ENCODE peak calls at places on chromosomes 16 and 17, in six cellular contexts. Y, D, V, P, A and Q are unnamed samples.

GRCh38 chr16:89094252-89094901 is 725 bp downstream of the ACSF3 start:
- DNase-seq in Y (no peak), D (no peak), V (peak; percentile 35), P (no peak), A (no peak), Q (peak; percentile 68)

GRCh38 chr17:64154321-64155089 is 24.6 kb upstream of the ERN1 start:
- DNase-seq in Y (no peak), D (no peak), V (no peak), P (no peak), A (no peak), Q (peak; percentile 73)

GRCh38 chr16:4463522-4464163 is 10.8 kb downstream of the NMRAL1 start:
- DNase-seq in Y (no peak), D (no peak), V (no peak), P (no peak), A (no peak), Q (no peak)

GRCh38 chr16:17109413-17109812 is 361.3 kb downstream of the XYLT1 start:
- DNase-seq in Y (no peak), D (no peak), V (no peak), P (no peak), A (no peak), Q (no peak)

GRCh38 chr16:73610605-73611177 is 562.8 kb upstream of the ZFHX3 start:
- DNase-seq in Y (no peak), D (no peak), V (no peak), P (no peak), A (no peak), Q (peak; percentile 48)

GRCh38 chr16:28166394-28167208 is 45.2 kb downstream of the XPO6 start:
- DNase-seq in Y (no peak), D (no peak), V (peak; percentile 52), P (no peak), A (no peak), Q (no peak)

GRCh38 chr17:69474171-69474831 is 59.8 kb downstream of the MAP2K6 start:
- DNase-seq in Y (no peak), D (no peak), V (no peak), P (no peak), A (no peak), Q (peak; percentile 35)

GRCh38 chr16:70746708-70747424 is 54.1 kb downstream of the VAC14 start:
- DNase-seq in Y (peak; percentile 32), D (no peak), V (peak; percentile 99), P (peak; percentile 88), A (peak; percentile 91), Q (no peak)

GRCh38 chr17:20920813-20921199 is 122.0 kb downstream of the USP22 start:
- DNase-seq in Y (peak; percentile 54), D (no peak), V (no peak), P (no peak), A (peak; percentile 48), Q (no peak)

GRCh38 chr17:34581446-34582184 is 2.2 kb downstream of the TMEM132E start:
- DNase-seq in Y (no peak), D (no peak), V (no peak), P (no peak), A (no peak), Q (peak; percentile 77)

GRCh38 chr17:66331038-66331816 is 28.8 kb downstream of the PRKCA start:
- DNase-seq in Y (no peak), D (no peak), V (no peak), P (no peak), A (no peak), Q (no peak)

GRCh38 chr17:83155128-83156081 is 76.0 kb downstream of the METRNL start:
- DNase-seq in Y (no peak), D (no peak), V (no peak), P (peak; percentile 29), A (peak; percentile 61), Q (peak; percentile 54)

GRCh38 chr17:69572747-69573146 is 158.2 kb downstream of the MAP2K6 start:
- DNase-seq in Y (no peak), D (no peak), V (no peak), P (no peak), A (no peak), Q (no peak)

GRCh38 chr16:4370570-4371480 is 823 bp upstream of the VASN start:
- DNase-seq in Y (no peak), D (peak; percentile 86), V (peak; percentile 73), P (peak; percentile 67), A (peak; percentile 99), Q (no peak)

GRCh38 chr16:4882633-4883285 is 35.5 kb downstream of the UBN1 start:
- DNase-seq in Y (no peak), D (no peak), V (no peak), P (peak; percentile 83), A (peak; percentile 34), Q (no peak)

GRCh38 chr16:17270111-17270510 is 200.6 kb downstream of the XYLT1 start:
- DNase-seq in Y (no peak), D (no peak), V (no peak), P (no peak), A (no peak), Q (no peak)

GRCh38 chr16:85390511-85391174 is 222.5 kb upstream of the GSE1 start:
- DNase-seq in Y (peak; percentile 74), D (peak; percentile 83), V (peak; percentile 90), P (peak; percentile 78), A (peak; percentile 95), Q (no peak)
- H3K27ac ChIP-seq in Y (no peak overlapping the region), D (no peak overlapping the region), V (no peak overlapping the region), P (no peak overlapping the region), A (peak overlapping the region; percentile 66), Q (no peak overlapping the region)

DNA sequence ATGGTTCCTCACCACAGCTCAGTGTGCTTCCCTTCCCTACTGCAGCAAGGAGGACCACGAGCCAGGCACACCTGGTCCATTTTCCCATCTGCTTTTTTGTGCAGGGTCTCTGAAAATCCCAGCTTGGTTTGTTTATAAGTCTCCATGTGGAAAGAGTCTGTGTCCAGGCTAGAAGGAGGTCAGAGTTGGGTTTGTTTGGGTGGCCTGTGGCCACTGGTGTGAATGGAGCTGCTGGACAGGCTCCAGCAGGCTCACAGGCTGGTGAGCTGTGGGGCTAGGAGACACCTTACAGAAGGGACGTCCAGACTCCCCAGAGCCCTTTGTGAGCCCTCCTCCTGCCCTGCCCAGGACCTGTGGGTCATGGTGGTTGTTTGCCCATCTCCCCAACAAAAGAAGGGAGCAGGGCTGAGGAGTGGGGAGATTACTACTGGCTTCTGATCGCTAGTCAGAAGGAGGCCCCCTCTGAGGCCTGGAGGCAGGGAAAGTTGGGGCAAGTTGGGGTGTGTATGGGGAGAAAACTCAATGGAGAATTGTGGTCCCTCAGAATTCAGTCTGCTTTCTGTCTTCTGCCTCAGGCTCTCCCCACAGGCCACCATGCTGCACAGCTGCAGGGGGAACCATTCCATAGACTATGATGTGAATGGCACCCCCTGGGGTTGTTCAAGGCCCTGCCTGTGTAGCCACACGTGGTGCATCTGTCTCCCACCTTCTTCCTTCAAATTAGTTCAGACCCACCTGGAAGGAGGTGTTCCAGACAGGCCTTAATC is 4.1 kb downstream of the RARA start:
- DNase-seq in Y (no peak), D (no peak), V (no peak), P (no peak), A (no peak), Q (no peak)
- H3K4me1 ChIP-seq in Y (peaks cover 58% of the 10 kb centered on the region), D (peaks cover 97% of the 10 kb centered on the region), V (peaks cover 87% of the 10 kb centered on the region), P (peaks cover 44% of the 10 kb centered on the region), A (peaks cover 82% of the 10 kb centered on the region), Q (peaks cover 22% of the 10 kb centered on the region)

GRCh38 chr17:58323420-58324408 is 4.9 kb downstream of the TSPOAP1 start:
- DNase-seq in Y (no peak), D (peak; percentile 39), V (no peak), P (no peak), A (no peak), Q (no peak)
- H3K27me3 ChIP-seq in Y (no peaks in the 10 kb centered on the region), D (peaks cover 7% of the 10 kb centered on the region), V (peaks cover 96% of the 10 kb centered on the region), P (no peaks in the 10 kb centered on the region), A (no peaks in the 10 kb centered on the region), Q (peaks cover 8% of the 10 kb centered on the region)

GRCh38 chr17:72512649-72513556 is 392.1 kb downstream of the SOX9 start:
- DNase-seq in Y (no peak), D (no peak), V (no peak), P (no peak), A (no peak), Q (no peak)

GRCh38 chr17:72516772-72517399 is 396.1 kb downstream of the SOX9 start:
- DNase-seq in Y (no peak), D (no peak), V (peak; percentile 72), P (no peak), A (peak; percentile 55), Q (no peak)

GRCh38 chr17:72514321-72514861 is 393.6 kb downstream of the SOX9 start:
- DNase-seq in Y (no peak), D (no peak), V (no peak), P (no peak), A (peak; percentile 43), Q (no peak)

GRCh38 chr17:72515291-72516065 is 394.7 kb downstream of the SOX9 start:
- DNase-seq in Y (no peak), D (no peak), V (no peak), P (no peak), A (peak; percentile 81), Q (no peak)

DNA sequence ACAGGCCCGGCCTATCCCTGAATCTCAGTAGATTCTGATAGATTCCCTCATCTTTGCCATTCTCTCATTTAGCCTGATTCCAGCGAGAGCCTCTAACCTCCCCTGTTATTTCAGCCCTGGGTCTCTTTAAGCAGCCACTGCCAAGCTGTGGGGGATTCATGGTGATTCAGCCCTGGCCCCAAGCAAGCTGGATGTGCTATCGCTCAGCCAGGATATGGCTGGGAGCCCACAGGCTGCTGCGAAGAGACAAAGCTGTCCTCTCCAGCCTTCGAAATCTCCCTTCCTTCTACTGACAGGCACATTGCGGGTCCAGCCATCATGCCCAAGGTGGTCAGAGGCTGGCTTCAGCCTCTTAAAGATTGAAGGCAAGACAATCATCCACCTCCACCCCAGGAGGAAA is 394.1 kb downstream of the SOX9 start:
- DNase-seq in Y (no peak), D (peak; percentile 67), V (no peak), P (no peak), A (peak; percentile 91), Q (no peak)
- H3K27ac ChIP-seq in Y (no peak overlapping the region), D (peak overlapping the region; percentile 8), V (no peak overlapping the region), P (no peak overlapping the region), A (no peak overlapping the region), Q (no peak overlapping the region)

DNA sequence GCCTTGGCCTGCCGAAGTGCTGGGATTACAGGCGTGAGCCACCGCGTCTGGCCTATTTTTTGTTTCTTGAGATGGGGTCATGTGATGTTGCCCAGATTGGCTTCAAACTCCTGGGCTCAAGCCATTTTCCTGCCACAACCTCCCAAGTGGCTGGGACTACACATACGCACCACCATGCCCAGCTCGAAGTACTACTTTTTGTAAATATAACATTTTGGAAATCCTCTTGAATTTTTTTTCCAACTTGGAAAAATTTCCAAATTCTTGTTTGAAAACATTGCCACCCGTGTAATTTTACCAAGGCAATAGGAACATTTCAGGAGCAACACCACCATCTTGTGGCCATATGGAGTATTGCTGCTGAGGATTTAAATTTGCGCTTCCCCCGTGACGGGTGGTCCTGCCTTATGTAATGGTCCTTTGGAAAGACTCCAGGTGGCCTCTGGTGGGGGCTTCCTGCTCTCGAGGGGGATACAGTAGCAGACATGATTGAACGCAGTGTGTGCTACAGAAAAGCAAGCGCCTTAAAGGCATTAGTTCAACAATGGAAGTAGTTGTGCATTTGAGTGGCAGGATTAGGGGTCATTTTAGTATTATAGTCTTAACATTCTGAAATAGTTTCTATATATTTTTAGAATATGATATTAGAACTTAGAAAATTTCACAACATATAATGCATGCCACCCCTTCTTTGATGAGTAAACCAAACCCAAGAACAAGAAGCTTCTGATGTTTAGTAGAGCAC is 8.0 kb downstream of the FLYWCH1 start:
- DNase-seq in Y (peak; percentile 81), D (no peak), V (peak; percentile 55), P (peak; percentile 60), A (peak; percentile 82), Q (peak; percentile 85)
- H3K4me1 ChIP-seq in Y (peaks cover 22% of the 10 kb centered on the region), D (peaks cover 10% of the 10 kb centered on the region), V (no peaks in the 10 kb centered on the region), P (no peaks in the 10 kb centered on the region), A (no peaks in the 10 kb centered on the region), Q (no peaks in the 10 kb centered on the region)